ENCODE peak calls at places on chromosomes 2 and 18, in five cellular contexts. U, Q, J, W and P are unnamed samples.

GRCh38 chr2:207165121-207166038 is at the start of gene KLF7:
- DNase-seq in J (no peak), Q (no peak), W (peak), U (no peak), P (peak)

GRCh38 chr2:127515383-127515915 is 10.8 kb downstream of the IWS1 start:
- DNase-seq in W (no peak), J (no peak), Q (no peak), U (no peak), P (no peak)

GRCh38 chr2:54894467-54894866 is 155.8 kb downstream of the RTN4 start:
- DNase-seq in U (no peak), Q (no peak), W (no peak), J (no peak), P (no peak)

GRCh38 chr18:24734058-24734457 is 273.6 kb downstream of the HRH4 start:
- DNase-seq in U (no peak), W (no peak), Q (peak), J (no peak), P (peak)

GRCh38 chr18:79570266-79571201 is 109.1 kb upstream of the CTDP1 start:
- DNase-seq in J (no peak), W (peak), Q (no peak), U (peak), P (no peak)

GRCh38 chr2:212727751-212728150 is 189.1 kb upstream of the ERBB4 start:
- DNase-seq in J (no peak), Q (no peak), U (no peak), W (no peak), P (no peak)

GRCh38 chr2:181857471-181857870 is 34.1 kb upstream of the ITPRID2 start:
- DNase-seq in W (no peak), U (peak), Q (no peak), J (no peak), P (no peak)

GRCh38 chr2:50831666-50832065 is 200.3 kb downstream of the NRXN1 start:
- DNase-seq in Q (no peak), J (no peak), W (no peak), U (no peak), P (no peak)

GRCh38 chr18:54679318-54680149 is 88.5 kb downstream of the DYNAP start:
- DNase-seq in Q (peak), W (no peak), J (peak), U (peak), P (no peak)

GRCh38 chr2:178409261-178409660 is 41.7 kb downstream of the PRKRA start:
- DNase-seq in U (no peak), Q (no peak), W (no peak), J (no peak), P (no peak)

GRCh38 chr18:34909637-34910364 is 131.4 kb upstream of the MAPRE2 start:
- DNase-seq in U (no peak), Q (no peak), J (no peak), W (no peak), P (no peak)

GRCh38 chr2:69918391-69918790 is 3.5 kb downstream of the MXD1 start:
- DNase-seq in W (no peak), U (no peak), J (no peak), Q (no peak), P (no peak)

GRCh38 chr18:24023185-24023814 is 8.7 kb downstream of the TTC39C start:
- DNase-seq in Q (no peak), W (no peak), J (no peak), U (no peak), P (no peak)

GRCh38 chr2:71606244-71606643 is 152.9 kb downstream of the DYSF start:
- DNase-seq in W (no peak), J (no peak), U (no peak), Q (peak), P (peak)

GRCh38 chr2:231239751-231240150 is 41.3 kb downstream of the ARMC9 start:
- DNase-seq in W (no peak), Q (no peak), U (no peak), J (no peak), P (no peak)

GRCh38 chr2:104127049-104127770 is 726.7 kb upstream of the POU3F3 start:
- DNase-seq in W (no peak), Q (no peak), J (no peak), U (no peak), P (no peak)

GRCh38 chr2:239772721-239773120 is 252.4 kb downstream of the NDUFA10 start:
- DNase-seq in J (no peak), Q (no peak), W (no peak), U (no peak), P (no peak)

GRCh38 chr2:240138275-240138984 is 2.0 kb downstream of the OTOS start:
- DNase-seq in W (no peak), J (no peak), Q (no peak), U (no peak), P (no peak)

GRCh38 chr18:60021556-60021955 is 121.8 kb downstream of the PMAIP1 start:
- DNase-seq in W (no peak), J (no peak), Q (no peak), U (no peak), P (no peak)

GRCh38 chr2:77008925-77009706 is 513.1 kb downstream of the LRRTM4 start:
- DNase-seq in J (no peak), Q (no peak), W (no peak), U (no peak), P (no peak)

GRCh38 chr18:22471546-22472131 is 53.9 kb upstream of the CTAGE1 start:
- DNase-seq in W (no peak), J (no peak), Q (peak), U (no peak), P (peak)

GRCh38 chr2:134120160-134120717 is 133.6 kb upstream of the MGAT5 start:
- DNase-seq in W (no peak), J (no peak), Q (no peak), U (no peak), P (no peak)

GRCh38 chr18:12310762-12311161 is 2.7 kb downstream of the TUBB6 start:
- DNase-seq in Q (no peak), U (no peak), W (no peak), J (no peak), P (no peak)

GRCh38 chr18:10353791-10354190 is 100.6 kb upstream of the APCDD1 start:
- DNase-seq in Q (no peak), U (no peak), W (no peak), J (no peak), P (peak)

GRCh38 chr2:240399419-240400318 is 35.8 kb upstream of the GPC1 start:
- DNase-seq in U (no peak), Q (no peak), W (no peak), J (no peak), P (no peak)

GRCh38 chr18:30361864-30362540 is 680.5 kb downstream of the DSC3 start:
- DNase-seq in W (no peak), Q (peak), J (no peak), U (no peak), P (peak)

GRCh38 chr2:102386867-102387541 is 31.4 kb downstream of the IL18R1 start:
- DNase-seq in U (no peak), W (no peak), J (no peak), Q (no peak), P (peak)

GRCh38 chr2:239818086-239818485 is 207.1 kb downstream of the NDUFA10 start:
- DNase-seq in Q (no peak), W (no peak), J (no peak), U (no peak), P (no peak)

GRCh38 chr18:39463986-39464385 is 1898.4 kb upstream of the CELF4 start:
- DNase-seq in J (no peak), W (no peak), Q (no peak), U (no peak), P (no peak)

GRCh38 chr2:43073373-43073772 is 153.0 kb downstream of the ZFP36L2 start:
- DNase-seq in U (no peak), W (no peak), J (no peak), Q (peak), P (no peak)

GRCh38 chr18:61995547-61996062 is 102.8 kb upstream of the RNF152 start:
- DNase-seq in W (no peak), Q (no peak), U (no peak), J (no peak), P (no peak)

GRCh38 chr18:3297025-3297984 is 35.4 kb downstream of the MYL12B start:
- DNase-seq in U (peak), Q (peak), J (no peak), W (peak), P (peak)

GRCh38 chr2:220079595-220079994 is 452.2 kb downstream of the SLC4A3 start:
- DNase-seq in W (no peak), J (no peak), U (no peak), Q (no peak), P (no peak)

GRCh38 chr2:64212801-64213321 is 68.6 kb upstream of the PELI1 start:
- DNase-seq in U (no peak), J (no peak), W (no peak), Q (peak), P (no peak)

GRCh38 chr2:236014408-236015131 is 153.6 kb downstream of the GBX2 start:
- DNase-seq in U (no peak), J (no peak), W (no peak), Q (no peak), P (no peak)

GRCh38 chr2:231563378-231563961 is 29.2 kb upstream of the TEX44 start:
- DNase-seq in U (peak), Q (peak), J (peak), W (peak), P (no peak)

GRCh38 chr2:238785528-238785860 is 62.4 kb upstream of the TWIST2 start:
- DNase-seq in U (no peak), Q (no peak), J (no peak), W (no peak), P (no peak)

GRCh38 chr2:159150208-159150607 is 136.3 kb downstream of the WDSUB1 start:
- DNase-seq in Q (no peak), U (no peak), J (no peak), W (no peak), P (no peak)

GRCh38 chr2:23330214-23330613 is 54.8 kb upstream of the KLHL29 start:
- DNase-seq in J (no peak), W (no peak), Q (peak), U (no peak), P (no peak)

GRCh38 chr2:8268172-8268783 is 413.6 kb upstream of the ID2 start:
- DNase-seq in Q (no peak), J (no peak), U (no peak), W (no peak), P (no peak)
- TF ChIP-seq POLR2AphosphoS5 in Q (no peak), J (no peak), U (no peak), W (no peak), P (no peak)

DNA sequence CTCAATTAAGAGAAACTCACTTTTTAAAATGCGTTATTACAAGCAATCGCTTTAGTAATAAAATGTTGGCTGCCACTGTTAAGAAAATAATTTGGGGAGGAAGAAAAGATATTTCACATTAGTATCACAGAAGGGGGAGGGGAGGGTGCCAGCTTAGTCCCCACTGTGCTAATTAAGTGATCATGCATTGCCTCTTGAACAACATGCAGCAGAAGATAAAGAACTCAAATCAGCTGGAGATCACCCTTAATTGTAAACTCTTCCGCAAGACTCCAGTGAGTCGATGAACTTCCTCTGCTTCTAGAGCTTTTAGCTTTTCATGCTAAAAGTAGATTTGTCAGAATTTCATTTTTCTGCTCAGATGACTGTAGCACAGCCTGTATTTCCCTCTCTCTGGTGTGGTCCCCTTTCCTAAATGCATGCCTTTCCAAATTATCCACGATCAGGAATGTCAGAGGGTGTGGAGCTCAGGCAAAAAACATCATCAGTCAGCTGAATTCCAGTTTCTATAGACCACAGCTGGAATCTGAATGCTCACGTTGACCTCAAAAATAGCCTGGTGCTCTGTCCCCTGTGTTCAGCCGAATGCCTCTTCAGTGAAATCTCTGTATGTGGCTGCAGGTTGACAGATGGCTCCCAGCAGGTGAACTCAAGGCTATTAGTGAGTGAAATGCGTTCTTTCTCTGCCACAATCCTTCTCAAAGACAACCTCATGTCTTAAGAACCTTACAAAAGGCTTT is 156.8 kb upstream of the UNC80 start:
- DNase-seq in J (no peak), W (no peak), U (no peak), Q (no peak), P (no peak)
- TF ChIP-seq POLR2AphosphoS5 in J (no peak), W (no peak), U (no peak), Q (no peak), P (no peak)

DNA sequence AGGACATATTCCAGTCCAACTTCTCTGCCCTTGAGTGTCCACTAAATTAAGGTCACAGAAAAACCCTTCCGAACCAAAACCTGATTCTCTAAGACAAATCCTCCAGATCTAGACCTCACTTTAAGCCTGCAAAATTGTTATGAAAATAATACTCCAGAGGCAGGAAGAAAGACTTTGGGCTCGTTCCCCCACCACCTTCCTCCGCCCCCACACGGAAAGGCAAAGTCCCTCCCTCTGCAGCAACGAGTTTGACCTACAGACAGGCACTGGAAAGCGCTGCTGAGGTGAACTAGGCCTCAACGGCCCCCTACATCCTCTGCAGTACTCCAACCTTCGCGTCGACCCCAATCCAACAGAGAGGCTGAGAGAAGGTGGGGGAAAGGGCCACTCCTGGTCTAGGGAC is 808 bp downstream of the ATP5MC3 start:
- DNase-seq in J (no peak), Q (peak), U (no peak), W (peak), P (no peak)
- TF ChIP-seq POLR2AphosphoS5 in J (no peak), Q (peak), U (no peak), W (no peak), P (no peak)

GRCh38 chr2:3523551-3524041 is 4.3 kb upstream of the ADI1 start:
- DNase-seq in U (no peak), Q (no peak), J (no peak), W (no peak), P (no peak)
- TF ChIP-seq POLR2AphosphoS5 in U (no peak), Q (no peak), J (no peak), W (no peak), P (no peak)

DNA sequence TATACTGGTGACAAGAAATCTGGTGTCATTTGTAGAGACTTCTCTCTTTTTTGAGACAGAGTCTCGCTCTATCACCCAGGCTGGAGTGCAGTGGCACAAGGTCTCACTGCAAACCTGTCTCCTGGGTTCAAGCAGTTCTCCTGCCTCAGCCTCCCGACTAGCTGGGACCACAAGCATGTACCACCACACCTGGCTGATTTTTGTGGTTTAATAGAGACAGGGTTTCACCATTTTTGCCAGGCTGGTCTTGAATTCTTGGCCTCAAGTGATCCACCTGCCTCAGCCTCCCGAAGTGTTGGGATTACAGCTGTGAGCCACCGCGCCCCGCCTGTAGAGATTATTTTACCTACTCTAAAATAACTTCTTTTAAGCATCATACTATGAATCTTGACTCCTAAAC is 6.5 kb downstream of the HNRNPLL start:
- DNase-seq in Q (no peak), J (no peak), U (no peak), W (no peak), P (no peak)
- TF ChIP-seq POLR2AphosphoS5 in Q (no peak), J (no peak), U (no peak), W (no peak), P (no peak)

GRCh38 chr18:45562567-45563479 is 52.5 kb upstream of the SLC14A2 start:
- DNase-seq in U (no peak), W (no peak), Q (no peak), J (no peak), P (no peak)
- TF ChIP-seq POLR2AphosphoS5 in U (no peak), W (no peak), Q (no peak), J (no peak), P (no peak)

GRCh38 chr2:217407466-217407865 is 547.6 kb upstream of the TNP1 start:
- DNase-seq in U (no peak), W (no peak), J (no peak), Q (no peak), P (peak)
- TF ChIP-seq POLR2AphosphoS5 in U (no peak), W (no peak), J (no peak), Q (no peak), P (no peak)

GRCh38 chr18:58851874-58852273 is 12.8 kb upstream of the ZNF532 start:
- DNase-seq in U (no peak), J (no peak), W (no peak), Q (no peak), P (no peak)
- TF ChIP-seq POLR2AphosphoS5 in U (no peak), J (no peak), W (no peak), Q (no peak), P (no peak)